ENCODE peak calls at places on chromosomes 4 and X, in five cellular contexts. L is fibroblast of pulmonary artery, A is fibroblast of lung, O is neural progenitor cell, T is tibial artery. N is an unnamed sample.

GRCh38 chr4:3433138-3433869 is 8.5 kb upstream of the HGFAC start:
- DNase-seq in L (no peak), A (no peak), O (no peak), T (no peak), N (no peak)

GRCh38 chr4:96389752-96390151 is 549.9 kb downstream of the PDHA2 start:
- DNase-seq in L (no peak), A (no peak), O (no peak), T (no peak), N (no peak)

GRCh38 chr4:20288047-20288650 is 36.4 kb downstream of the SLIT2 start:
- DNase-seq in L (no peak), A (no peak), O (no peak), T (no peak), N (no peak)

GRCh38 chr4:162931257-162931648 is 235.4 kb downstream of the NAF1 start:
- DNase-seq in L (no peak), A (no peak), O (no peak), T (no peak), N (no peak)

GRCh38 chrX:140123446-140123845 is 158.1 kb upstream of the CXorf66 start:
- DNase-seq in L (peak; percentile 0), A (no peak), O (peak; percentile 17), T (no peak), N (peak; percentile 11)

GRCh38 chr4:41505161-41505653 is 32.8 kb upstream of the LIMCH1 start:
- DNase-seq in L (peak; percentile 20), A (peak; percentile 45), O (no peak), T (peak; percentile 62), N (no peak)

GRCh38 chr4:8821151-8821950 is 50.3 kb downstream of the HMX1 start:
- DNase-seq in L (no peak), A (no peak), O (peak; percentile 1), T (no peak), N (no peak)

GRCh38 chr4:163077611-163078010 is 89.1 kb downstream of the NAF1 start:
- DNase-seq in L (no peak), A (no peak), O (no peak), T (no peak), N (peak; percentile 7)

GRCh38 chrX:94722578-94722977 is 1048.6 kb downstream of the FAM133A start:
- DNase-seq in L (no peak), A (no peak), O (no peak), T (no peak), N (no peak)

GRCh38 chr4:59969909-59970308 is 1230.2 kb upstream of the ADGRL3 start:
- DNase-seq in L (no peak), A (no peak), O (no peak), T (no peak), N (no peak)

GRCh38 chr4:140012688-140013087 is 141.3 kb downstream of the MAML3 start:
- DNase-seq in L (peak; percentile 82), A (peak; percentile 96), O (peak; percentile 68), T (peak; percentile 58), N (peak; percentile 87)

GRCh38 chr4:72567821-72568620 is 1.0 kb downstream of the ADAMTS3 start:
- DNase-seq in L (peak; percentile 89), A (peak; percentile 81), O (peak; percentile 87), T (peak; percentile 64), N (peak; percentile 73)
- H3K4me3 ChIP-seq in L (peak overlapping the region; percentile 77), A (peak overlapping the region; percentile 79), O (peak overlapping the region; percentile 86), T (peak overlapping the region; percentile 63), N (peak overlapping the region; percentile 54)

DNA sequence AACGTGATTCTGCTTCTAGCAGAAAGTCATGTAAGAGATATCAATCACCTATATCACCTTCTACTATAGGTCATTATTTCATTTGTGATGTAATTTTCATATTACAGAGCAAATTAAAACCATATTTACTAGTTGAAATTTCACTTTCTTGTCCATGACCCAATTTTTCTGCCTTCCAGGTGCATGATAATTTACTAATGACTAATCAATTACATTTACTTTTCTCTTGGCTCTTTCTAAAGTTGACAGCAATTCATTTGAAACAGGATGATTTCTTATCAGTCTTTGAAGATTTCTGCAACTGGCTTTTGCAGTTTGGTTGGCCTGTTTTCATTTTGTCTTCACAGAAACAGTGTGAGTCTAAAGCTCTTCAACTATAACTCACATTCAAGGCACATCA is 81.4 kb downstream of the ZAR1 start:
- DNase-seq in L (no peak), A (no peak), O (no peak), T (no peak), N (no peak)
- H3K4me3 ChIP-seq in L (no peak overlapping the region), A (no peak overlapping the region), O (no peak overlapping the region), T (no peak overlapping the region), N (no peak overlapping the region)

GRCh38 chrX:41921492-41922124 is 1.7 kb downstream of the CASK start:
- DNase-seq in L (peak; percentile 73), A (peak; percentile 75), O (peak; percentile 4), T (peak; percentile 19), N (peak; percentile 79)
- H3K4me3 ChIP-seq in L (peak overlapping the region; percentile 75), A (peak overlapping the region; percentile 73), O (peak overlapping the region; percentile 68), T (peak overlapping the region; percentile 67), N (peak overlapping the region; percentile 76)

GRCh38 chr4:2042207-2042946 is 16.8 kb upstream of the NAT8L start:
- DNase-seq in L (no peak), A (no peak), O (peak; percentile 70), T (no peak), N (no peak)

GRCh38 chr4:2043396-2044118 is 15.6 kb upstream of the NAT8L start:
- DNase-seq in L (no peak), A (no peak), O (no peak), T (no peak), N (no peak)

GRCh38 chr4:2041234-2042130 is 17.6 kb upstream of the NAT8L start:
- DNase-seq in L (peak; percentile 79), A (peak; percentile 75), O (peak; percentile 98), T (peak; percentile 58), N (peak; percentile 12)

GRCh38 chr4:2044119-2044485 is 15.0 kb upstream of the NAT8L start:
- DNase-seq in L (no peak), A (no peak), O (no peak), T (no peak), N (no peak)

GRCh38 chr4:2042947-2043395 is 16.2 kb upstream of the NAT8L start:
- DNase-seq in L (no peak), A (no peak), O (no peak), T (no peak), N (no peak)
- H3K4me3 ChIP-seq in L (peak overlapping the region; percentile 77), A (no peak overlapping the region), O (peak overlapping the region; percentile 83), T (no peak overlapping the region), N (no peak overlapping the region)

GRCh38 chr4:122686709-122687108 is 45.8 kb upstream of the BBS12 start:
- DNase-seq in L (no peak), A (no peak), O (no peak), T (no peak), N (no peak)

GRCh38 chr4:122689972-122690371 is 42.5 kb upstream of the BBS12 start:
- DNase-seq in L (no peak), A (no peak), O (no peak), T (no peak), N (no peak)

GRCh38 chr4:122687450-122688121 is 44.9 kb upstream of the BBS12 start:
- DNase-seq in L (no peak), A (peak; percentile 62), O (no peak), T (no peak), N (no peak)

GRCh38 chr4:122691988-122692387 is 40.5 kb upstream of the BBS12 start:
- DNase-seq in L (no peak), A (no peak), O (no peak), T (no peak), N (no peak)

DNA sequence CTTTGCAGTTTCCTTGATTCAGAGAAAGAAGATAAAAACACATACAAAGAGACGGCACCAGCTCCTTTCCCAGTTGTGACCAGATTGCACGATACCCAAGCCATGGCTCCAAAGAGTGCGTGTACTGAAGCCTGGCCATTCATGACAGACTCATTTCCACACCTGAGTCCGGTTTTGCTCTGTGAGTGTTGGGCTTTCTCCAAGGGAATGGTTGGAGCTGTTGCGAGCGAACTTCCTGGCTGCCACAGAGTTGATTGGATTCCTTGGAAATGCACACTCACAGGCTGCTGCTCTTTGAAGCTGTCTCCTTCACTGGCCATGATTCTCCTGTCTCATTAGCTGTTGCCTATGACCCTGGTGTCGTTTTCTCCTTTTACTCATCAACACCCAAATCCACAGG is 44.0 kb upstream of the BBS12 start:
- DNase-seq in L (no peak), A (no peak), O (no peak), T (no peak), N (no peak)
- H3K4me3 ChIP-seq in L (no peak overlapping the region), A (no peak overlapping the region), O (no peak overlapping the region), T (peak overlapping the region; percentile 10), N (no peak overlapping the region)

DNA sequence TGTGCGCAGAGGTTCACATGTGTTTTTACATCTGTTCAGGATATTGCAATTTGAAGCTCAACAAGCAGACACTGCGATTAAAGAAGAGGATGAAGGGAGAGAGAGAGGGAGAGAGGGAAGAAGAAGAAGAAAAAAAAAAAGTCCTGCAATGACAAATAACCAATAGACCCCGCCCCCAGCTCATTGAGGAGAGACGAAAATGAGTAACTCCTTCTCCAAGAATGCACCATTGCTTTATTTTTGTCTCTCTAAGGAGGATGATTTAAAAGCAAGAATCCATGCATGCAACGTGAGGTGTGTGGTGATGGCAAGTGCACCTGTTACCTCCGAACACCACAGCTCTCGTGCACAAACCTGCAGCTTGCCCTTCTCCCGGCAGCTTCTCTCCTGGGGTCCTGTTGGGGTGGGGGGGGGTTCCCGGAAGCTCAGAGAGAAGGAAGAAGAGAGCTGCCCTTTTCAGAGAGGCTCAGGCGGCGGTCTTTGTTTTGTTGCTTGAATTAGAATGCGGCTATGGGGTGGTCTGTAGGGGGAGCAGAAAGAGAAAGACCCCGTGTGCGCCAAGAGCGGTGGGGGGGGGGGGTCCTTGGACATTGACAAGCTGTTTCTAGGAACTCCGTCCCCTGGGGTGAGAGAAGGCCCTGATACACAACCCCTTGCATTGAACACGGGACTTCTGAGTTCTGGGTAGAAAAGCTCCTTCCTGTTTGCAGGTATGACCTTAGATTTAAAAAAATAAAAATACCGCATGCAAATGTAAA is 100.7 kb downstream of the CRLF2 start:
- DNase-seq in L (no peak), A (no peak), O (peak; percentile 85), T (no peak), N (no peak)
- H3K4me3 ChIP-seq in L (no peak overlapping the region), A (no peak overlapping the region), O (peak overlapping the region; percentile 47), T (no peak overlapping the region), N (no peak overlapping the region)

GRCh38 chr4:152585036-152585439 is 49.1 kb upstream of the FBXW7 start:
- DNase-seq in L (no peak), A (peak; percentile 26), O (no peak), T (no peak), N (no peak)
- H3K4me3 ChIP-seq in L (no peak overlapping the region), A (no peak overlapping the region), O (no peak overlapping the region), T (no peak overlapping the region), N (no peak overlapping the region)

GRCh38 chrX:29902004-29902403 is 313.4 kb upstream of the MAGEB2 start:
- DNase-seq in L (no peak), A (no peak), O (no peak), T (no peak), N (no peak)

GRCh38 chrX:29903365-29903764 is 312.0 kb upstream of the MAGEB2 start:
- DNase-seq in L (peak; percentile 19), A (peak; percentile 38), O (no peak), T (no peak), N (no peak)
- H3K4me3 ChIP-seq in L (no peak overlapping the region), A (no peak overlapping the region), O (no peak overlapping the region), T (no peak overlapping the region), N (no peak overlapping the region)

N was measured in bronchial epithelial cell.